ENCODE peak calls at places on chromosomes 6 and 20, in eight cellular contexts. E is activated naive CD4-positive, alpha-beta T cell treated with anti-CD3 and anti-CD28 coated beads, Interleukin-2, amount 10 ng/mL, durations not matched to agents 7 days and 5 days; M is stimulated activated CD4-positive, alpha-beta T cell treated with anti-CD3 and anti-CD28 coated beads, Interleukin-1b, Interleukin-23, amount 100 ng/mL, for 4 hours; X is dorsolateral prefrontal cortex; I is mucosa of gallbladder; J is stimulated activated naive CD8-positive, alpha-beta T cell treated with anti-CD3 and anti-CD28 coated beads, Interleukin-15, Interleukin-2, amounts not matched to agents 100 U/mL and 50 U/mL, for 24 hours; K is left cardiac atrium; B is CD8-positive, alpha-beta memory T cell. Y is an unnamed sample.

GRCh38 chr20:7617797-7618196 is 322.5 kb downstream of the HAO1 start:
- DNase-seq in E (no peak), M (no peak), X (no peak), I (no peak), J (no peak), K (no peak), B (no peak), Y (no peak)

GRCh38 chr20:14922503-14923267 is 585.3 kb upstream of the FLRT3 start:
- DNase-seq in E (no peak), M (no peak), X (no peak), I (no peak), J (no peak), K (no peak), B (no peak), Y (no peak)

GRCh38 chr20:258269-258858 is 840 bp downstream of the DEFB132 start:
- DNase-seq in E (no peak), M (no peak), X (no peak), I (no peak), J (no peak), K (no peak), B (no peak), Y (no peak)

GRCh38 chr20:21224217-21224616 is 78.9 kb upstream of the XRN2 start:
- DNase-seq in E (no peak), M (no peak), X (no peak), I (no peak), J (no peak), K (no peak), B (no peak), Y (no peak)

GRCh38 chr6:33885121-33886057 is 81.6 kb upstream of the MLN start:
- DNase-seq in E (no peak), M (no peak), X (no peak), I (no peak), J (no peak), K (no peak), B (no peak), Y (peak; percentile 95)

GRCh38 chr6:108736832-108737231 is 111.4 kb upstream of the ARMC2 start:
- DNase-seq in E (no peak), M (no peak), X (no peak), I (no peak), J (no peak), K (peak; percentile 80), B (no peak), Y (peak; percentile 95)

GRCh38 chr6:126618639-126619331 is 278.9 kb downstream of the CENPW start:
- DNase-seq in E (no peak), M (no peak), X (no peak), I (peak; percentile 16), J (no peak), K (no peak), B (no peak), Y (no peak)

GRCh38 chr20:48841196-48841860 is 13.5 kb upstream of the PREX1 start:
- DNase-seq in E (no peak), M (no peak), X (no peak), I (no peak), J (no peak), K (no peak), B (no peak), Y (no peak)

GRCh38 chr6:1817033-1817761 is 207.5 kb downstream of the FOXC1 start:
- DNase-seq in E (no peak), M (no peak), X (no peak), I (no peak), J (no peak), K (no peak), B (no peak), Y (peak; percentile 35)

GRCh38 chr6:135869857-135870256 is 18.4 kb downstream of the PDE7B start:
- DNase-seq in E (no peak), M (no peak), X (no peak), I (no peak), J (no peak), K (no peak), B (no peak), Y (no peak)

GRCh38 chr6:153312633-153313032 is 181.6 kb upstream of the RGS17 start:
- DNase-seq in E (peak; percentile 49), M (peak; percentile 4), X (peak; percentile 37), I (peak; percentile 54), J (peak; percentile 30), K (peak; percentile 29), B (peak; percentile 6), Y (peak; percentile 61)

GRCh38 chr6:133595076-133595868 is 293.6 kb upstream of the TCF21 start:
- DNase-seq in E (no peak), M (no peak), X (no peak), I (no peak), J (no peak), K (no peak), B (no peak), Y (peak; percentile 54)

GRCh38 chr6:16130437-16130891 is 1.6 kb downstream of the MYLIP start:
- DNase-seq in E (no peak), M (no peak), X (no peak), I (peak; percentile 14), J (no peak), K (no peak), B (no peak), Y (no peak)

GRCh38 chr20:17343631-17344447 is 117.0 kb downstream of the PCSK2 start:
- DNase-seq in E (no peak), M (no peak), X (no peak), I (no peak), J (no peak), K (no peak), B (no peak), Y (no peak)

GRCh38 chr6:72653032-72653431 is 31.2 kb downstream of the KCNQ5 start:
- DNase-seq in E (no peak), M (no peak), X (no peak), I (no peak), J (no peak), K (no peak), B (no peak), Y (no peak)

GRCh38 chr6:150689900-150690590 is 90.4 kb downstream of the PLEKHG1 start:
- DNase-seq in E (no peak), M (no peak), X (no peak), I (no peak), J (no peak), K (no peak), B (no peak), Y (no peak)

GRCh38 chr6:155259897-155260296 is 3.9 kb upstream of the CLDN20 start:
- DNase-seq in E (no peak), M (no peak), X (no peak), I (no peak), J (no peak), K (no peak), B (no peak), Y (no peak)

GRCh38 chr6:157982580-157983438 is 1.1 kb downstream of the SYNJ2 start:
- DNase-seq in E (peak; percentile 33), M (no peak), X (no peak), I (no peak), J (no peak), K (no peak), B (no peak), Y (peak; percentile 76)

GRCh38 chr6:118894425-118895240 is 681 bp downstream of the ASF1A start:
- DNase-seq in E (peak; percentile 75), M (peak; percentile 40), X (peak; percentile 64), I (peak; percentile 62), J (peak; percentile 68), K (peak; percentile 71), B (peak; percentile 44), Y (peak; percentile 48)

GRCh38 chr20:16243470-16243869 is 329.8 kb downstream of the KIF16B start:
- DNase-seq in E (no peak), M (no peak), X (no peak), I (no peak), J (no peak), K (no peak), B (no peak), Y (no peak)

Y was measured in M059J.